ENCODE peak calls at places on chromosomes 2 and 18, in five cellular contexts. Z, G, Y, R and E are unnamed samples. For H3K36me3, the result is how much of the 10 kb centered on the place peaks cover.

GRCh38 chr2:134718956-134719814 is at the start of gene TMEM163:
- DNase-seq in Z (no peak), G (peak), Y (no peak), R (no peak), E (peak)

GRCh38 chr18:35467624-35468016 is 30.1 kb downstream of the INO80C start:
- DNase-seq in Z (no peak), G (no peak), Y (no peak), R (no peak), E (no peak)

GRCh38 chr2:73939419-73939818 is 12.7 kb downstream of the DGUOK start:
- DNase-seq in Z (no peak), G (peak), Y (no peak), R (peak), E (no peak)

GRCh38 chr2:237161239-237161638 is 75.5 kb downstream of the COPS8 start:
- DNase-seq in Z (no peak), G (no peak), Y (no peak), R (no peak), E (no peak)

GRCh38 chr2:33111002-33111446 is 164.3 kb downstream of the LTBP1 start:
- DNase-seq in Z (no peak), G (no peak), Y (no peak), R (no peak), E (no peak)

GRCh38 chr2:150482111-150482510 is 5.4 kb downstream of the RND3 start:
- DNase-seq in Z (no peak), G (no peak), Y (no peak), R (no peak), E (no peak)

GRCh38 chr2:82731824-82732223 is 1727.3 kb downstream of the SUCLG1 start:
- DNase-seq in Z (no peak), G (no peak), Y (no peak), R (no peak), E (no peak)

GRCh38 chr2:236177604-236177966 is 9.4 kb upstream of the GBX2 start:
- DNase-seq in Z (peak), G (peak), Y (no peak), R (no peak), E (no peak)

GRCh38 chr2:73265298-73266060 is 18.8 kb downstream of the FBXO41 start:
- DNase-seq in Z (no peak), G (no peak), Y (no peak), R (no peak), E (no peak)

GRCh38 chr18:7272268-7273049 is 41.6 kb downstream of the LRRC30 start:
- DNase-seq in Z (no peak), G (peak), Y (no peak), R (peak), E (no peak)

GRCh38 chr2:213288913-213289700 is 4.8 kb downstream of the SPAG16 start:
- DNase-seq in Z (no peak), G (no peak), Y (no peak), R (no peak), E (no peak)

GRCh38 chr2:181850914-181851560 is 40.5 kb upstream of the ITPRID2 start:
- DNase-seq in Z (no peak), G (no peak), Y (no peak), R (no peak), E (no peak)

GRCh38 chr2:35963344-35963743 is 392.2 kb upstream of the CRIM1 start:
- DNase-seq in Z (no peak), G (no peak), Y (no peak), R (no peak), E (no peak)

GRCh38 chr2:232875256-232876070 is 5.4 kb downstream of the SNORC start:
- DNase-seq in Z (no peak), G (peak), Y (no peak), R (no peak), E (no peak)

GRCh38 chr2:21265752-21266151 is 142.0 kb downstream of the TDRD15 start:
- DNase-seq in Z (no peak), G (no peak), Y (no peak), R (no peak), E (no peak)

GRCh38 chr18:48819781-48820482 is 130.8 kb downstream of the SMAD7 start:
- DNase-seq in Z (no peak), G (no peak), Y (no peak), R (no peak), E (peak)

GRCh38 chr2:38033651-38034050 is 42.3 kb downstream of the CYP1B1 start:
- DNase-seq in Z (no peak), G (no peak), Y (no peak), R (no peak), E (no peak)

GRCh38 chr2:109209412-109209811 is 80.4 kb downstream of the SH3RF3 start:
- DNase-seq in Z (no peak), G (no peak), Y (no peak), R (no peak), E (no peak)

GRCh38 chr2:238821391-238821790 is 26.5 kb upstream of the TWIST2 start:
- DNase-seq in Z (no peak), G (no peak), Y (no peak), R (no peak), E (no peak)

GRCh38 chr2:210199186-210199765 is 26.0 kb downstream of the ACADL start:
- DNase-seq in Z (peak), G (peak), Y (no peak), R (no peak), E (no peak)

GRCh38 chr2:238847841-238848565 is at the start of gene TWIST2:
- DNase-seq in Z (no peak), G (peak), Y (no peak), R (peak), E (no peak)

GRCh38 chr2:241620419-241620769 is 16.6 kb downstream of the THAP4 start:
- DNase-seq in Z (peak), G (no peak), Y (no peak), R (no peak), E (no peak)

GRCh38 chr2:71256421-71256820 is 29.5 kb upstream of the PAIP2B start:
- DNase-seq in Z (no peak), G (no peak), Y (no peak), R (no peak), E (no peak)

GRCh38 chr2:7083580-7084509 is 166.6 kb downstream of the RNF144A start:
- DNase-seq in Z (peak), G (peak), Y (peak), R (no peak), E (no peak)

GRCh38 chr2:40528564-40528963 is 76.7 kb upstream of the SLC8A1 start:
- DNase-seq in Z (no peak), G (no peak), Y (no peak), R (no peak), E (no peak)

GRCh38 chr2:124590001-124590400 is 564.9 kb downstream of the CNTNAP5 start:
- DNase-seq in Z (no peak), G (no peak), Y (no peak), R (no peak), E (no peak)

GRCh38 chr2:239719791-239720410 is 305.2 kb downstream of the NDUFA10 start:
- DNase-seq in Z (no peak), G (no peak), Y (no peak), R (no peak), E (peak)

DNA sequence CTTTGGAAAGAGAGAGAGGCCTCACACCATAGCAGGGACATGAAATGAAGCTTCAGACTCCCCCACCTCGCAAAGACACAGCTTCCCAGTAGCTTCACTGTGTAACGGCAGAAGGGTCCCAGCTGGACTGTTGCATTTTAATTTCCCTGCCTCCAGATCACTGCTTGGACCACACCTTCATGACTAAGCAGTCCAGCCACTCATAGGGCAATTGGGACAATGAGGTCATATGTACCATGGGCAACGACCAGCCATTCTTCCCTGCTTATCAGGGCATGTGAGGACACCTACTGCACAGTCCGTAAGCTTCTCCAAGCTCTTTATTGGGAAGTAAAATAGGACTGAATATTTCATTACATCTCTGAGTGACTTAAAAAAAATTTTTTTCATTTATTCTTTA is 183.0 kb downstream of the MREG start:
- DNase-seq in Z (peak), G (no peak), Y (no peak), R (no peak), E (no peak)
- TF ChIP-seq POLR2AphosphoS5 in Z (no peak), G (no peak), Y (no peak), R (no peak), E (no peak)

DNA sequence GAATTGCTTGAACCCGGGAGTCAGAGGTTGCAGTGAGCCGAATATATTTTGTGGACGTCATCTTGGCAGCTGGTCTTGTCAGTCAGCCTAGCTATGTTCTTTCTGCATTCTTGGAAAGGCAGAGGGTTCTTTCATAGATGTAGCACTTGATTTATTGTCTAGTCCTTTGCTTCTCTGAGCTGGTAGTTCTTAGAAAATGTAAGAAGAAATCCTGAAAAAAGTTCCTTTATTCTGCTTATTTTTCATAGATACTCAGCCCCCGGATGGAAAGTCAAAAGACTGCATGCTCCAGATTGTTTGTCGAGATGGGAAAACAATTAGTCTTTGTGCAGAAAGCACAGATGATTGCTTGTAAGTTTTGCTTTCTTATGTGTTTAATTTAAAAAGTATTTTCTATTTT is 21.3 kb downstream of the PLEKHB2 start:
- DNase-seq in Z (no peak), G (no peak), Y (no peak), R (no peak), E (no peak)
- H3K36me3 ChIP-seq in Z (half or more), G (under half), Y (under half), R (under half), E (half or more)

DNA sequence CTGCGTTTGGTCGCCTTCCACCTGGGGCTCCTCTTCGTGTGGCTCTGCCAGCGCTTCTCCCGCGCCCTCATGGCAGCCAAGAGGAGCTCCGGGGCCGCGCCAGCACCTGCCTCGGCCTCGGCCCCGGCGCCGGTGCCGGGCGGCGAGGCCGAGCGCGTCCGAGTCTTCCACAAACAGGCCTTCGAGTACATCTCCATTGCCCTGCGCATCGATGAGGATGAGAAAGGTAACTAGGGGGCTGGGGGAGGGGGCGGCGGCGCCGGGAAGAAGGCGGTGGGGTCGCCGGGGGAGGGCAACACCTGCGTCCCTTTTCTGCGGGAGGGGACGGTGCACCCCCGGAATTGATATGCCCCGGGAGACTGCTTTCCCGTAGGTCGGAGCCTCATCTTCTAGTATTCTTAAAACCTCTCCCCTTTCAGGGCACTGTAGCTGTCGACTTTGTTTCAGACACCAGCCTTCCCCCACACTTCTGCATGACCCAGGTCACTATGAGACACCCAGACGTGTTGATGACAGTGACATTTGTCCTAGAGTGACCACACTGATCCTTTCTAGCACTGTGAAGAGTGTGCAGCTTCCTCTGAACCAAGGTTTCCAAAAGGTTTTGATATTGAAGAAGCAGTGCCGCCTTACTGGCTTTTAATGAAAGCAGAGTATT is 794 bp downstream of the SPAST start:
- DNase-seq in Z (no peak), G (no peak), Y (no peak), R (no peak), E (no peak)
- TF ChIP-seq POLR2AphosphoS5 in Z (no peak), G (no peak), Y (no peak), R (peak), E (no peak)

DNA sequence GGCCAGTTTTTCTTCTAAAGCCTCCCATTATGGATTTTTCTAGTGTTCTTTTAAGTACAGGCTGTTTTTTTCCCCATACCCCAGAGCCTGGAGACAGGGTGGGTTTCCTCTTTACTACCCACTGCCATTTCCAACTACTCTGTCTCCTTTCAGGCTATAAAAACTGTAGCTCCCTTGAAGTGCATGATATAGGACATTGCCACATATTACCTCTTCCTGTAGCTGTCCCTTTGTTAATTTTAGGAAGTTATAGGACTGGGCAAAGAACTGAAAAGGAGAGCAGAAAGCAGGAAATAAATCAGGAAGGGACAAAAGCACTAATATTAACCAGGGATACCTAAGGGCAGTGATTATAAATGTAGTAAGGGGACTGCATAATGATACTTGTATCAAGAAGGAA is 54.1 kb downstream of the VIL1 start:
- DNase-seq in Z (no peak), G (no peak), Y (no peak), R (no peak), E (no peak)
- H3K36me3 ChIP-seq in Z (under half), G (under half), Y (under half), R (under half), E (under half)

GRCh38 chr18:63207154-63207790 is 112.3 kb downstream of the BCL2 start:
- DNase-seq in Z (no peak), G (no peak), Y (no peak), R (no peak), E (no peak)
- TF ChIP-seq POLR2AphosphoS5 in Z (no peak), G (no peak), Y (no peak), R (no peak), E (no peak)

GRCh38 chr2:224780814-224781213 is 64.6 kb upstream of the CCDC195 start:
- DNase-seq in Z (no peak), G (no peak), Y (no peak), R (no peak), E (no peak)

GRCh38 chr2:224778474-224778877 is 62.3 kb upstream of the CCDC195 start:
- DNase-seq in Z (peak), G (peak), Y (peak), R (peak), E (no peak)

GRCh38 chr2:224781400-224781799 is 65.2 kb upstream of the CCDC195 start:
- DNase-seq in Z (no peak), G (no peak), Y (no peak), R (no peak), E (no peak)

GRCh38 chr2:224777563-224777939 is 61.4 kb upstream of the CCDC195 start:
- DNase-seq in Z (no peak), G (no peak), Y (no peak), R (no peak), E (no peak)

GRCh38 chr2:224780096-224780495 is 63.9 kb upstream of the CCDC195 start:
- DNase-seq in Z (no peak), G (no peak), Y (no peak), R (no peak), E (no peak)
- H3K36me3 ChIP-seq in Z (under half), G (under half), Y (under half), R (under half), E (under half)

DNA sequence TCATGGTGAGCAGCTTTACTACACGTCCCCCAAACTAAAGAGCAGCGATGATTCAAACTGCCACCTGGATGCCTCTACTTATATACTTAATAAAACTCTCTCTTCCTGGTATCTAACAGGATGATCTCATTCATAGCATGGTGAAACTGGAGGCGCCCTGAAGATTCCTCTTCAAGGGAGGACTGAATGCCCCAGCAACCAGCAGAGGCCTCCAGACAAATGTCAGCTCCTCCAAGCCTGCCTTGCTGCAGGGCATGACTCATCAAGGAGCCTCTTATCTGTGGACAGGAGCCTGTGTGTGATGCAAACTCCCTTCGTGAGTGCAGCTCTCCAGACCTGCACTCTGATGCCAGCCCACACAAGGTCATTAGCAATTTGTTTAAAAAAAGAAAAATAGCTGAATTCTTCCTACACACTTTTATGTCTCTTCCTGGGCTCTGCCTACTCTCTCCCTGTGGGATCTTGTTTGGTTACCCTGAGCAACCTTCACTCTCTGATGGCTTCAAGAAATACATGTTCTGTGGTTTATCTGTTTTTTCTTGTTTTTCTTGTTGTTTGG is 30.2 kb downstream of the LONRF2 start:
- DNase-seq in Z (peak), G (peak), Y (peak), R (no peak), E (no peak)
- TF ChIP-seq POLR2AphosphoS5 in Z (peak), G (no peak), Y (no peak), R (no peak), E (no peak)

GRCh38 chr2:222575618-222576017 is 80.3 kb downstream of the FARSB start:
- DNase-seq in Z (no peak), G (no peak), Y (no peak), R (no peak), E (no peak)
- H3K36me3 ChIP-seq in Z (under half), G (under half), Y (under half), R (under half), E (under half)